ENCODE peak calls at places on chromosomes 5 and 9, in nine cellular contexts. V, X, L, W, B, M, H, Q and N are unnamed samples. For H3K4me1, the result is how much of the 10 kb centered on the place peaks cover.

GRCh38 chr5:142796492-142797109 is 26.4 kb downstream of the ARHGAP26 start:
- DNase-seq in V (no peak), X (no peak), L (no peak), W (no peak), B (no peak), M (no peak), H (no peak), Q (no peak), N (peak)

GRCh38 chr9:16679327-16679821 is 191.1 kb downstream of the BNC2 start:
- DNase-seq in V (no peak), X (no peak), L (no peak), W (no peak), B (no peak), M (no peak), H (no peak), Q (no peak), N (no peak)

GRCh38 chr9:129667850-129668249 is 2.4 kb downstream of the PRRX2 start:
- DNase-seq in V (no peak), X (no peak), L (no peak), W (no peak), B (no peak), M (no peak), H (no peak), Q (no peak), N (no peak)

GRCh38 chr9:97357056-97357455 is 49.6 kb downstream of the CCDC180 start:
- DNase-seq in V (no peak), X (no peak), L (no peak), W (no peak), B (no peak), M (no peak), H (no peak), Q (no peak), N (no peak)

GRCh38 chr9:131429121-131430012 is 35.5 kb downstream of the PRRC2B start:
- DNase-seq in V (no peak), X (no peak), L (no peak), W (no peak), B (no peak), M (no peak), H (no peak), Q (no peak), N (no peak)

GRCh38 chr9:31807574-31808256 is 576.7 kb upstream of the ACO1 start:
- DNase-seq in V (no peak), X (no peak), L (no peak), W (no peak), B (no peak), M (no peak), H (peak), Q (no peak), N (no peak)

GRCh38 chr9:136821333-136822031 is 13.7 kb downstream of the RABL6 start:
- DNase-seq in V (no peak), X (no peak), L (peak), W (peak), B (no peak), M (no peak), H (peak), Q (no peak), N (no peak)

GRCh38 chr9:129138476-129139232 is 27.4 kb downstream of the PTPA start:
- DNase-seq in V (peak), X (no peak), L (peak), W (peak), B (peak), M (peak), H (no peak), Q (no peak), N (no peak)

GRCh38 chr5:150186137-150186536 is 3.7 kb upstream of the SLC6A7 start:
- DNase-seq in V (no peak), X (no peak), L (no peak), W (no peak), B (no peak), M (no peak), H (no peak), Q (no peak), N (peak)

GRCh38 chr5:12125895-12126294 is 221.6 kb upstream of the CTNND2 start:
- DNase-seq in V (no peak), X (no peak), L (no peak), W (peak), B (no peak), M (no peak), H (no peak), Q (no peak), N (no peak)

GRCh38 chr9:131603711-131604439 is 58.6 kb downstream of the PRRT1B start:
- DNase-seq in V (no peak), X (no peak), L (no peak), W (no peak), B (no peak), M (no peak), H (no peak), Q (no peak), N (no peak)

GRCh38 chr5:61811052-61811451 is 479.0 kb downstream of the ZSWIM6 start:
- DNase-seq in V (no peak), X (no peak), L (no peak), W (no peak), B (no peak), M (no peak), H (no peak), Q (no peak), N (no peak)

GRCh38 chr5:151800527-151800926 is 28.8 kb downstream of the G3BP1 start:
- DNase-seq in V (no peak), X (no peak), L (no peak), W (no peak), B (no peak), M (no peak), H (no peak), Q (no peak), N (no peak)
- H3K4me1 ChIP-seq in V (under half), X (under half), L (under half), W (under half), B (under half), M (under half), H (under half), Q (under half), N (under half)

GRCh38 chr5:128472032-128472431 is 66.0 kb downstream of the FBN2 start:
- DNase-seq in V (no peak), X (no peak), L (no peak), W (no peak), B (no peak), M (no peak), H (no peak), Q (no peak), N (no peak)
- H3K4me1 ChIP-seq in V (under half), X (under half), L (under half), W (under half), B (under half), M (under half), H (under half), Q (under half), N (under half)

GRCh38 chr5:10701567-10702039 is 59.4 kb downstream of the DAP start:
- DNase-seq in V (no peak), X (no peak), L (peak), W (no peak), B (no peak), M (no peak), H (peak), Q (no peak), N (no peak)

GRCh38 chr5:10704949-10705621 is 55.9 kb downstream of the DAP start:
- DNase-seq in V (no peak), X (no peak), L (peak), W (no peak), B (no peak), M (no peak), H (no peak), Q (no peak), N (no peak)

GRCh38 chr5:10702040-10702629 is 58.9 kb downstream of the DAP start:
- DNase-seq in V (peak), X (no peak), L (peak), W (no peak), B (no peak), M (no peak), H (no peak), Q (no peak), N (no peak)

GRCh38 chr5:10703676-10704075 is 57.4 kb downstream of the DAP start:
- DNase-seq in V (peak), X (no peak), L (no peak), W (no peak), B (no peak), M (no peak), H (no peak), Q (no peak), N (peak)

GRCh38 chr5:10702911-10703491 is 58.0 kb downstream of the DAP start:
- DNase-seq in V (peak), X (no peak), L (peak), W (no peak), B (no peak), M (no peak), H (no peak), Q (no peak), N (no peak)
- H3K4me1 ChIP-seq in V (half or more), X (under half), L (under half), W (under half), B (under half), M (under half), H (under half), Q (under half), N (under half)

GRCh38 chr9:127876764-127877562 is 512 bp downstream of the AK1 start:
- DNase-seq in V (no peak), X (no peak), L (peak), W (peak), B (no peak), M (no peak), H (no peak), Q (no peak), N (peak)

GRCh38 chr9:127873886-127874285 is 3.6 kb downstream of the AK1 start:
- DNase-seq in V (peak), X (no peak), L (peak), W (peak), B (peak), M (peak), H (no peak), Q (no peak), N (no peak)

GRCh38 chr9:127876026-127876763 is 1.3 kb downstream of the AK1 start:
- DNase-seq in V (no peak), X (no peak), L (no peak), W (no peak), B (peak), M (no peak), H (no peak), Q (no peak), N (no peak)

GRCh38 chr9:127874301-127875216 is 2.9 kb downstream of the AK1 start:
- DNase-seq in V (no peak), X (no peak), L (no peak), W (peak), B (no peak), M (no peak), H (no peak), Q (no peak), N (no peak)

DNA sequence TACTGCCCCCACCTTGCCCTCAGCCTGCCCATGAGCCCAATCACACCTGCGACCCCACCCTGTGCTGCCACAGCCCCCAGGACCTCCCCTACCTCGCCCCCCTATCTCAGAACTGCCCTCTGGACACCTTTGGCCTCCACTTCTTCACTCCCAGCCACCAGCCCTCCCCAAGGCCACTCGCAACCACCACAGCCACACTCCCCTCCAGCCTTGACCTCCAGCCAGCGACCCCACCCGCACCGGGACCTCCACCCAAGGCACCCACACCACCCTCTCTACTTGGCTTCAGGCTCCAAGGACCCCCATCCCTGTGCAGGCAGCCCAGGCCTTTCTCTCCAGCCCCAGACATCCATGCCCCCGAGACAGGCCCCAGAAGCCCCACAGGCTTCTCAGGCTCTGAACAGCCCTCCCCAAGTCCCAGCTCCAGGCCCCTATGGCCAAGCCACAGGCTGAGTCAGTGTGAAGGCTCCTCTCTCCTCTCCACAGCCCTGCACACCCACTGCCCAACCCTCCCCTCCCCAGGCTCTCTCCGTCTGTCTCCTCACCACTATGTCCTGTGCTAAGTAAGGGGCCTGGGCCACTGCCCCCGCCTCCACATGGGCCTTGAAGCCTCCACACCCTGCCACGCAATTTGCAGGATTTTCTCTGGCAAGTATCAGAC is 2.0 kb downstream of the AK1 start:
- DNase-seq in V (no peak), X (no peak), L (no peak), W (peak), B (no peak), M (no peak), H (no peak), Q (no peak), N (no peak)
- H3K4me1 ChIP-seq in V (under half), X (under half), L (under half), W (under half), B (under half), M (under half), H (under half), Q (half or more), N (under half)

GRCh38 chr9:104984121-104984520 is 56.2 kb upstream of the ABCA1 start:
- DNase-seq in V (no peak), X (no peak), L (no peak), W (no peak), B (no peak), M (no peak), H (no peak), Q (no peak), N (no peak)
- H3K4me1 ChIP-seq in V (under half), X (under half), L (under half), W (under half), B (under half), M (under half), H (under half), Q (under half), N (under half)

DNA sequence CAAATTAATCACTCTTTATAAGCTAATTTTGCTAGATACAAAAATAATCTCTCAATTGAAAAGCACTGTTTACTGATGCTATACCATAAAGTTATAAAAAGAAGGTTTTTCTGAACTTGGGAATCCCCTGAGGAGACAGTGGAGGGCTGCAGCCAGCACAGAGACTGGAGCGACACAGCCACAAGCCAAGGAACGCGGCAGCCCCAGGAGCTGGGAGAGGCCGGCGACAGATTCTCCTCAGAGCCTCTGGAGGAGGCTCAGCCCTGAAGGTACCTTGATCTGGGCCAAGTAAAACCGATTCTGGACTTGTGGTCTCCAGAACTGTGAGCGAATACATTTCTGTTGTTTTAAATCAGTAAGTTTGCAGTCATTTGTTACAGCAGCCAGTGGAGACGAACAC is 3.7 kb downstream of the GFPT2 start:
- DNase-seq in V (no peak), X (no peak), L (no peak), W (no peak), B (no peak), M (no peak), H (no peak), Q (no peak), N (no peak)
- H3K4me1 ChIP-seq in V (under half), X (under half), L (under half), W (under half), B (under half), M (under half), H (under half), Q (under half), N (under half)